ENCODE peak calls at places on chromosomes 12 and 14, in eight cellular contexts. F is GM06990; V is activated T-cell treated with anti-CD3 and anti-CD28 coated beads for 24 hours; Z is CD4-positive, CD25-positive, alpha-beta regulatory T cell; C is activated CD4-positive, CD25-positive, alpha-beta regulatory T cell; B is activated CD8-positive, alpha-beta T cell treated with anti-CD3 and anti-CD28 coated beads, Interleukin-2, amount 10 ng/mL, durations not matched to agents 7 days and 5 days; R is stimulated activated CD4-positive, alpha-beta T cell treated with anti-CD3 and anti-CD28 coated beads, Interleukin-1b, Interleukin-23, amount 100 ng/mL, for 24 hours; W is activated CD4-positive, alpha-beta T cell treated with anti-CD3 and anti-CD28 coated beads, Interleukin-2, amount 50 U/mL, for 1 hour. S is an unnamed sample.
A peak's percentile ranks its signal among the peaks of the same experiment; 100 is the strongest.

GRCh38 chr12:9372202-9372601 is 164.0 kb upstream of the PZP start:
- DNase-seq in F (no peak), V (no peak), Z (no peak), C (no peak), B (no peak), R (no peak), W (no peak), S (no peak)

GRCh38 chr14:63045612-63046320 is 508 bp upstream of the KCNH5 start:
- DNase-seq in F (no peak), V (no peak), Z (no peak), C (no peak), B (no peak), R (no peak), W (no peak), S (no peak)

GRCh38 chr12:78483767-78484315 is 380.7 kb upstream of the SYT1 start:
- DNase-seq in F (no peak), V (no peak), Z (no peak), C (no peak), B (no peak), R (no peak), W (no peak), S (no peak)

GRCh38 chr14:31228533-31228932 is 20.9 kb upstream of the HECTD1 start:
- DNase-seq in F (no peak), V (no peak), Z (no peak), C (no peak), B (no peak), R (no peak), W (no peak), S (no peak)

GRCh38 chr12:76032043-76032981 is 736 bp upstream of the PHLDA1 start:
- DNase-seq in F (peak; percentile 76), V (peak; percentile 28), Z (no peak), C (no peak), B (peak; percentile 43), R (no peak), W (peak; percentile 34), S (no peak)

GRCh38 chr12:65524666-65525065 is 246.2 kb downstream of the MSRB3 start:
- DNase-seq in F (no peak), V (no peak), Z (no peak), C (no peak), B (no peak), R (no peak), W (no peak), S (no peak)

GRCh38 chr14:52080817-52081755 is 12.2 kb upstream of the NID2 start:
- DNase-seq in F (no peak), V (no peak), Z (no peak), C (no peak), B (no peak), R (no peak), W (no peak), S (no peak)

GRCh38 chr12:65953621-65954020 is 129.3 kb downstream of the HMGA2 start:
- DNase-seq in F (no peak), V (no peak), Z (no peak), C (no peak), B (no peak), R (no peak), W (no peak), S (no peak)

GRCh38 chr14:77250927-77251326 is 20.1 kb downstream of the NGB start:
- DNase-seq in F (no peak), V (no peak), Z (no peak), C (no peak), B (no peak), R (no peak), W (no peak), S (no peak)

GRCh38 chr12:68375701-68376469 is 43.7 kb upstream of the MDM1 start:
- DNase-seq in F (no peak), V (no peak), Z (no peak), C (no peak), B (no peak), R (no peak), W (no peak), S (no peak)

GRCh38 chr12:39064712-39065111 is 159.3 kb upstream of the CPNE8 start:
- DNase-seq in F (no peak), V (no peak), Z (no peak), C (no peak), B (no peak), R (no peak), W (no peak), S (no peak)

GRCh38 chr14:31716208-31716607 is 155.0 kb downstream of the NUBPL start:
- DNase-seq in F (no peak), V (no peak), Z (no peak), C (no peak), B (no peak), R (no peak), W (no peak), S (no peak)

GRCh38 chr12:88559772-88560171 is 20.5 kb downstream of the KITLG start:
- DNase-seq in F (no peak), V (no peak), Z (no peak), C (no peak), B (no peak), R (no peak), W (no peak), S (no peak)

GRCh38 chr12:12807970-12808702 is 5.0 kb upstream of the DDX47 start:
- DNase-seq in F (peak; percentile 66), V (peak; percentile 26), Z (peak; percentile 18), C (peak; percentile 38), B (peak; percentile 82), R (peak; percentile 10), W (peak; percentile 50), S (peak; percentile 78)

GRCh38 chr14:38737657-38738056 is 365.4 kb downstream of the SEC23A start:
- DNase-seq in F (no peak), V (no peak), Z (no peak), C (no peak), B (no peak), R (no peak), W (no peak), S (no peak)

GRCh38 chr14:104096318-104096717 is 10.8 kb downstream of the ASPG start:
- DNase-seq in F (no peak), V (no peak), Z (no peak), C (no peak), B (no peak), R (no peak), W (no peak), S (no peak)

GRCh38 chr12:128323526-128323925 is 56.6 kb downstream of the TMEM132C start:
- DNase-seq in F (no peak), V (no peak), Z (no peak), C (no peak), B (no peak), R (no peak), W (no peak), S (no peak)

GRCh38 chr14:86055512-86055911 is 525.6 kb downstream of the FLRT2 start:
- DNase-seq in F (no peak), V (no peak), Z (no peak), C (no peak), B (no peak), R (no peak), W (no peak), S (no peak)